ENCODE peak calls at places on chromosomes 5 and 9, in four cellular contexts. P, F, A and B are unnamed samples.

GRCh38 chr9:87562062-87562461 is 64.4 kb downstream of the DAPK1 start:
- DNase-seq in P (no peak), F (no peak), A (no peak), B (no peak)

GRCh38 chr9:126113756-126114408 is 212.7 kb upstream of the MVB12B start:
- DNase-seq in P (no peak), F (no peak), A (peak), B (no peak)

GRCh38 chr5:58381566-58381965 is 78.3 kb downstream of the PLK2 start:
- DNase-seq in P (no peak), F (no peak), A (no peak), B (no peak)

GRCh38 chr5:2381861-2382260 is 369.6 kb downstream of the IRX2 start:
- DNase-seq in P (no peak), F (no peak), A (no peak), B (no peak)

GRCh38 chr9:69809304-69809863 is 11.2 kb upstream of the CFAP95 start:
- DNase-seq in P (no peak), F (no peak), A (peak), B (no peak)

GRCh38 chr5:94228791-94229190 is 389.6 kb downstream of the KIAA0825 start:
- DNase-seq in P (no peak), F (no peak), A (no peak), B (no peak)

GRCh38 chr9:3884736-3885135 is 358.9 kb upstream of the RFX3 start:
- DNase-seq in P (no peak), F (no peak), A (no peak), B (no peak)

GRCh38 chr9:35366627-35367026 is 123.3 kb upstream of the RUSC2 start:
- DNase-seq in P (no peak), F (no peak), A (no peak), B (no peak)

GRCh38 chr5:65478336-65478735 is 3.4 kb downstream of the ADAMTS6 start:
- DNase-seq in P (no peak), F (no peak), A (no peak), B (no peak)

GRCh38 chr5:53373420-53374188 is 106.8 kb upstream of the FST start:
- DNase-seq in P (no peak), F (no peak), A (no peak), B (no peak)

GRCh38 chr9:22976454-22976853 is 529.8 kb downstream of the DMRTA1 start:
- DNase-seq in P (no peak), F (no peak), A (no peak), B (no peak)

GRCh38 chr5:103021310-103021709 is 98.6 kb downstream of the GIN1 start:
- DNase-seq in P (no peak), F (no peak), A (no peak), B (no peak)

GRCh38 chr9:135229701-135230385 is 142.4 kb downstream of the OLFM1 start:
- DNase-seq in P (no peak), F (no peak), A (no peak), B (no peak)

GRCh38 chr5:177611446-177612214 is 11.7 kb downstream of the B4GALT7 start:
- DNase-seq in P (no peak), F (no peak), A (no peak), B (no peak)

GRCh38 chr9:101478444-101478843 is 42.9 kb upstream of the ALDOB start:
- DNase-seq in P (no peak), F (no peak), A (no peak), B (no peak)

GRCh38 chr5:79149432-79149831 is 37.8 kb downstream of the BHMT start:
- DNase-seq in P (no peak), F (no peak), A (no peak), B (no peak)

GRCh38 chr5:108747111-108748009 is at the start of gene FER:
- DNase-seq in P (peak), F (no peak), A (no peak), B (no peak)

GRCh38 chr5:74725331-74725730 is 40.3 kb downstream of the HEXB start:
- DNase-seq in P (no peak), F (no peak), A (no peak), B (no peak)

GRCh38 chr5:134403951-134404350 is 7.7 kb downstream of the CDKN2AIPNL start:
- DNase-seq in P (no peak), F (no peak), A (no peak), B (no peak)

GRCh38 chr5:169149317-169149716 is 151.6 kb downstream of the SLIT3 start:
- DNase-seq in P (peak), F (no peak), A (no peak), B (no peak)

GRCh38 chr5:135025730-135026644 is 8.0 kb downstream of the PITX1 start:
- DNase-seq in P (no peak), F (no peak), A (no peak), B (no peak)

GRCh38 chr9:114592356-114592755 is 4.8 kb downstream of the ATP6V1G1 start:
- DNase-seq in P (no peak), F (no peak), A (no peak), B (no peak)

GRCh38 chr9:93450817-93451761 is at the start of gene FAM120A:
- DNase-seq in P (peak), F (peak), A (peak), B (peak)

GRCh38 chr9:107333363-107333762 is 50.3 kb downstream of the RAD23B start:
- DNase-seq in P (no peak), F (no peak), A (no peak), B (no peak)
- TF ChIP-seq POLR2A in P (no peak), F (no peak), A (peak), B (peak)

DNA sequence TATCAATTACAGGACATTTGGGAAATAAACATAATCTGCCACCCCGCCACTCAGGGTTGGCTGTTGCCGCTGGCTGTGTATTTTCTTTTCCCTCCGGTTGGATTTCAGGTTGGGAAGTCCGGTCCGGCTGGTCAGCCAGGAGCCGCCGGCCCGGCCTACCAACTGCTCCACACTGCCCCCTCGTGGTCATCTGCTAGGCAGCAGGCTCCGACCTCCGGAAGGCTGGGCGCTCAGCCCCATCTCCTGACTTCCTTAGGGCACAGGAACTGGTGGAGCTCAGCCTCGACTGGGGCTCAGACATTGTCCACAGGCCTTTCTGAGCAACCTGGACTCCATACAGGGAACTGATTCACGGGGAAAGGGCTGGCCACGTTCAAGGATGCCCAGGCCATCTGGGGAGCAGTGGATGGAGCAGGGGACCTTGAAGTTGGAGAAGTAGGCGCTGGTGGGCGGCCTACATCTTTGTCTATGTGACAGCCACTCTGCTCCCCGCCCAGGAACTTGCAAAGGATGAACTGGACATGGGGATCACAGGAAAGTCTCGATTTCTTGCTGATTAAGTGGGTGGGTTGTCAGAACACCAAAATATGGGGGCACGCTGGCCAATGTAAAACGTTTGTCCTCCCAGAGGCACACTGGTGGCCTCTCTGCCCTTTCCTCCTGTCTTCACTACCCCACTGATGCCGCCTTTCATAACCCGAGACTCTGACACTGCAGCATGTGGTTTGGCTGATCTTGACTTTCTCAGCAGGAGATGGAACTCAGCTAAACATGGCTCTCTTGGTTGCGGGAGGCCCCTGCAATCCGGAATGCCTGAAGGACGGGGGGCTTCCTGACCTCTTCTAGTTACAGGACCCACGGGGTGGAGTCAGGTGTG is 43.7 kb downstream of the NXNL2 start:
- DNase-seq in P (peak), F (peak), A (peak), B (peak)
- TF ChIP-seq TAF1 in P (no peak), F (no peak), A (no peak), B (no peak)

DNA sequence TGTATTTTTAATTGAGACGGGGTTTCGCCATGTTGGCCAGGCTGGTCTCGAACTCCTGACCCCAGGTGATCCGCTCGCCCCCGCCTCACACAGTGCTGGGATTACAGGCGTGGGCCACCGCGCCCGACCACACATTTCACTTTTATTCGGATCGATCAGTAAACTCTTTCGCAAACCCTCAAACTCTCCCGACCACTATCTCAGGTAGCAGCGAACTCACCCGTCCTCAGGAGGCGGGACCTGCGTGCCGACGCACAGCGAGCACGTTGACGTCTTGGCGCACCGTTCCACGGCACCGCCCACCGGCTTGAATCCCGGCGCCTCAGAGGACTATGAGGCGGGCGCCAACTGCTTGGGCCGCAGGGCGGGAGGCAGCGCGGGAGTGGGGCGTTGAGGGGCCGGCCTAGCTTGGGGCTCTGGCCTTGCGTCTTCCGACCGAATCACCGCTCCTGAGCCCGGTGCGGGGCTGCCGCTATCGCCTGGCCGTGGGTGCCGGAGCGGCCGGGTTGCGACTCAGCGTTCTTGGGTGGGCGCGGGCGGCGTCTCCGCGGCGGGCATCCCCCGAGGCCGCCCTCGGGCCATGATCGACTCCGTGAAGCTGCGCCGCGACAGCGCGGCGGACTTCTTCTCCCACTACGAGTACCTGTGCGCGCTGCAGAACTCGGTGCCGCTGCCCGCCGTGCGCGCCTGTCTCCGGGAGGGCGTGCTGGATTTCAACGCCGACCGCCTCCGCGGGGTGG is at the start of gene CEP78:
- DNase-seq in P (peak), F (peak), A (peak), B (peak)
- TF ChIP-seq POLR2A in P (peak), F (peak), A (peak), B (peak)

GRCh38 chr5:32020271-32020670 is 153.8 kb downstream of the GOLPH3 start:
- DNase-seq in P (no peak), F (no peak), A (no peak), B (no peak)
- TF ChIP-seq TAF1 in P (no peak), F (no peak), A (no peak), B (no peak)

GRCh38 chr5:11104543-11105151 is 343.6 kb upstream of the DAP start:
- DNase-seq in P (no peak), F (no peak), A (no peak), B (no peak)

GRCh38 chr5:11105706-11106105 is 344.7 kb upstream of the DAP start:
- DNase-seq in P (no peak), F (no peak), A (no peak), B (no peak)

GRCh38 chr5:11110128-11110527 is 349.1 kb upstream of the DAP start:
- DNase-seq in P (no peak), F (no peak), A (no peak), B (no peak)
- TF ChIP-seq POLR2A in P (no peak), F (no peak), A (no peak), B (no peak)

GRCh38 chr5:123203105-123203794 is 114.2 kb downstream of the PRDM6 start:
- DNase-seq in P (no peak), F (no peak), A (no peak), B (no peak)
- TF ChIP-seq TAF1 in P (no peak), F (no peak), A (no peak), B (no peak)

GRCh38 chr5:139194486-139194885 is 3.7 kb downstream of the SIL1 start:
- DNase-seq in P (no peak), F (no peak), A (no peak), B (no peak)

GRCh38 chr5:139193928-139194327 is 4.2 kb downstream of the SIL1 start:
- DNase-seq in P (peak), F (no peak), A (no peak), B (no peak)

GRCh38 chr5:139197710-139198669 is at the start of gene SIL1:
- DNase-seq in P (peak), F (peak), A (peak), B (peak)
- TF ChIP-seq POLR2A in P (peak), F (peak), A (peak), B (peak)

DNA sequence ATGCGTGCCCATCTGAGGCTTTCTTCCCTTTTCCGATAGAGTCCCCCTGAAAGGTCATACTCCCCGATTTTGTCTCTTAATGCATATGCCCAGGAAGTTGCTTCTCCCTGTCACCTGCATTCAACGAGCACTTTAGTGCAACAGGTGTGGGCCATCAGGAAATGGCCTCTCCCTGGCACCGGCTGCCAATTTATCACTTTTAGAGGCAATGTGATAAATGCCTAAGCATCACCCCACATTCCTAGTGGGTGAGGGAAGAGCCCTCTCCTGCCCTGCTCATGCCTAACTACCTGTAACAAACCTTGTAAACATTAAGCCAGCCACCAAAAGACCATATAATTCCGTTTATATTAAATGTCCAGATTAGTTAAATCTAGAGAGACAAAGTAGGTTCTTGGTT is 1.1 kb upstream of the SNAPC3 start:
- DNase-seq in P (no peak), F (no peak), A (no peak), B (no peak)
- TF ChIP-seq TAF1 in P (no peak), F (no peak), A (no peak), B (no peak)